ENCODE peak calls at places on chromosomes 13 and 19, in eight cellular contexts. One of them, this sample, is unnamed.

GRCh38 chr13:26518433-26519084 is 38.9 kb upstream of the WASF3 start:
- DNase-seq in stimulated activated CD8-positive, alpha-beta memory T cell treated with anti-CD3 and anti-CD28 coated beads, Interleukin-15, amount 100 ng/mL, for 24 hours: no peak
- DNase-seq in activated CD8-positive, alpha-beta memory T cell treated with anti-CD3 and anti-CD28 coated beads, Interleukin-2, amount 10 ng/mL, durations not matched to agents 7 days and 5 days: no peak
- DNase-seq in GF-D8: no peak
- DNase-seq in Daoy: no peak
- DNase-seq in cerebellum: no peak
- DNase-seq in CD4-positive, CD25-positive, alpha-beta regulatory T cell: no peak
- DNase-seq in NCI-H2171 treated with DMSO at 0.1 percent for 48 hours: peak; percentile 44
- DNase-seq in this sample: no peak

GRCh38 chr13:25276748-25277147 is 10.5 kb downstream of the MTMR6 start:
- DNase-seq in stimulated activated CD8-positive, alpha-beta memory T cell treated with anti-CD3 and anti-CD28 coated beads, Interleukin-15, amount 100 ng/mL, for 24 hours: no peak
- DNase-seq in activated CD8-positive, alpha-beta memory T cell treated with anti-CD3 and anti-CD28 coated beads, Interleukin-2, amount 10 ng/mL, durations not matched to agents 7 days and 5 days: no peak
- DNase-seq in GF-D8: no peak
- DNase-seq in Daoy: peak; percentile 14
- DNase-seq in cerebellum: no peak
- DNase-seq in CD4-positive, CD25-positive, alpha-beta regulatory T cell: peak; percentile 9
- DNase-seq in NCI-H2171 treated with DMSO at 0.1 percent for 48 hours: no peak
- DNase-seq in this sample: no peak

GRCh38 chr13:48448963-48449614 is 36.2 kb upstream of the LPAR6 start:
- DNase-seq in stimulated activated CD8-positive, alpha-beta memory T cell treated with anti-CD3 and anti-CD28 coated beads, Interleukin-15, amount 100 ng/mL, for 24 hours: no peak
- DNase-seq in activated CD8-positive, alpha-beta memory T cell treated with anti-CD3 and anti-CD28 coated beads, Interleukin-2, amount 10 ng/mL, durations not matched to agents 7 days and 5 days: peak; percentile 57
- DNase-seq in GF-D8: peak; percentile 54
- DNase-seq in Daoy: no peak
- DNase-seq in cerebellum: no peak
- DNase-seq in CD4-positive, CD25-positive, alpha-beta regulatory T cell: peak; percentile 63
- DNase-seq in NCI-H2171 treated with DMSO at 0.1 percent for 48 hours: no peak
- DNase-seq in this sample: no peak

GRCh38 chr13:106033634-106034033 is 501.8 kb downstream of the EFNB2 start:
- DNase-seq in stimulated activated CD8-positive, alpha-beta memory T cell treated with anti-CD3 and anti-CD28 coated beads, Interleukin-15, amount 100 ng/mL, for 24 hours: no peak
- DNase-seq in activated CD8-positive, alpha-beta memory T cell treated with anti-CD3 and anti-CD28 coated beads, Interleukin-2, amount 10 ng/mL, durations not matched to agents 7 days and 5 days: no peak
- DNase-seq in GF-D8: no peak
- DNase-seq in Daoy: peak; percentile 23
- DNase-seq in cerebellum: no peak
- DNase-seq in CD4-positive, CD25-positive, alpha-beta regulatory T cell: no peak
- DNase-seq in NCI-H2171 treated with DMSO at 0.1 percent for 48 hours: no peak
- DNase-seq in this sample: no peak

GRCh38 chr19:30684613-30685012 is 312.4 kb downstream of the ZNF536 start:
- DNase-seq in stimulated activated CD8-positive, alpha-beta memory T cell treated with anti-CD3 and anti-CD28 coated beads, Interleukin-15, amount 100 ng/mL, for 24 hours: no peak
- DNase-seq in activated CD8-positive, alpha-beta memory T cell treated with anti-CD3 and anti-CD28 coated beads, Interleukin-2, amount 10 ng/mL, durations not matched to agents 7 days and 5 days: no peak
- DNase-seq in GF-D8: no peak
- DNase-seq in Daoy: no peak
- DNase-seq in cerebellum: no peak
- DNase-seq in CD4-positive, CD25-positive, alpha-beta regulatory T cell: no peak
- DNase-seq in NCI-H2171 treated with DMSO at 0.1 percent for 48 hours: no peak
- DNase-seq in this sample: no peak

GRCh38 chr13:100302391-100302790 is 213.5 kb downstream of the PCCA start:
- DNase-seq in stimulated activated CD8-positive, alpha-beta memory T cell treated with anti-CD3 and anti-CD28 coated beads, Interleukin-15, amount 100 ng/mL, for 24 hours: no peak
- DNase-seq in activated CD8-positive, alpha-beta memory T cell treated with anti-CD3 and anti-CD28 coated beads, Interleukin-2, amount 10 ng/mL, durations not matched to agents 7 days and 5 days: no peak
- DNase-seq in GF-D8: no peak
- DNase-seq in Daoy: no peak
- DNase-seq in cerebellum: no peak
- DNase-seq in CD4-positive, CD25-positive, alpha-beta regulatory T cell: no peak
- DNase-seq in NCI-H2171 treated with DMSO at 0.1 percent for 48 hours: no peak
- DNase-seq in this sample: no peak

GRCh38 chr19:53942001-53942786 is 20.5 kb upstream of the CACNG8 start:
- DNase-seq in stimulated activated CD8-positive, alpha-beta memory T cell treated with anti-CD3 and anti-CD28 coated beads, Interleukin-15, amount 100 ng/mL, for 24 hours: no peak
- DNase-seq in activated CD8-positive, alpha-beta memory T cell treated with anti-CD3 and anti-CD28 coated beads, Interleukin-2, amount 10 ng/mL, durations not matched to agents 7 days and 5 days: no peak
- DNase-seq in GF-D8: no peak
- DNase-seq in Daoy: peak; percentile 67
- DNase-seq in cerebellum: peak; percentile 8
- DNase-seq in CD4-positive, CD25-positive, alpha-beta regulatory T cell: no peak
- DNase-seq in NCI-H2171 treated with DMSO at 0.1 percent for 48 hours: no peak
- DNase-seq in this sample: no peak

GRCh38 chr13:72431981-72432617 is 295.3 kb downstream of the MZT1 start:
- DNase-seq in stimulated activated CD8-positive, alpha-beta memory T cell treated with anti-CD3 and anti-CD28 coated beads, Interleukin-15, amount 100 ng/mL, for 24 hours: no peak
- DNase-seq in activated CD8-positive, alpha-beta memory T cell treated with anti-CD3 and anti-CD28 coated beads, Interleukin-2, amount 10 ng/mL, durations not matched to agents 7 days and 5 days: no peak
- DNase-seq in GF-D8: no peak
- DNase-seq in Daoy: no peak
- DNase-seq in cerebellum: no peak
- DNase-seq in CD4-positive, CD25-positive, alpha-beta regulatory T cell: no peak
- DNase-seq in NCI-H2171 treated with DMSO at 0.1 percent for 48 hours: peak; percentile 48
- DNase-seq in this sample: no peak

GRCh38 chr19:33429891-33430673 is 56.6 kb downstream of the CEBPG start:
- DNase-seq in stimulated activated CD8-positive, alpha-beta memory T cell treated with anti-CD3 and anti-CD28 coated beads, Interleukin-15, amount 100 ng/mL, for 24 hours: no peak
- DNase-seq in activated CD8-positive, alpha-beta memory T cell treated with anti-CD3 and anti-CD28 coated beads, Interleukin-2, amount 10 ng/mL, durations not matched to agents 7 days and 5 days: no peak
- DNase-seq in GF-D8: no peak
- DNase-seq in Daoy: no peak
- DNase-seq in cerebellum: peak; percentile 29
- DNase-seq in CD4-positive, CD25-positive, alpha-beta regulatory T cell: peak; percentile 69
- DNase-seq in NCI-H2171 treated with DMSO at 0.1 percent for 48 hours: peak; percentile 19
- DNase-seq in this sample: no peak

GRCh38 chr13:29924951-29925350 is 74.5 kb upstream of the UBL3 start:
- DNase-seq in stimulated activated CD8-positive, alpha-beta memory T cell treated with anti-CD3 and anti-CD28 coated beads, Interleukin-15, amount 100 ng/mL, for 24 hours: no peak
- DNase-seq in activated CD8-positive, alpha-beta memory T cell treated with anti-CD3 and anti-CD28 coated beads, Interleukin-2, amount 10 ng/mL, durations not matched to agents 7 days and 5 days: no peak
- DNase-seq in GF-D8: no peak
- DNase-seq in Daoy: no peak
- DNase-seq in cerebellum: no peak
- DNase-seq in CD4-positive, CD25-positive, alpha-beta regulatory T cell: no peak
- DNase-seq in NCI-H2171 treated with DMSO at 0.1 percent for 48 hours: no peak
- DNase-seq in this sample: no peak

GRCh38 chr19:40718774-40719391 is 2.0 kb downstream of the ITPKC start:
- DNase-seq in stimulated activated CD8-positive, alpha-beta memory T cell treated with anti-CD3 and anti-CD28 coated beads, Interleukin-15, amount 100 ng/mL, for 24 hours: no peak
- DNase-seq in activated CD8-positive, alpha-beta memory T cell treated with anti-CD3 and anti-CD28 coated beads, Interleukin-2, amount 10 ng/mL, durations not matched to agents 7 days and 5 days: no peak
- DNase-seq in GF-D8: no peak
- DNase-seq in Daoy: peak; percentile 63
- DNase-seq in cerebellum: peak; percentile 39
- DNase-seq in CD4-positive, CD25-positive, alpha-beta regulatory T cell: peak; percentile 15
- DNase-seq in NCI-H2171 treated with DMSO at 0.1 percent for 48 hours: peak; percentile 56
- DNase-seq in this sample: no peak

GRCh38 chr19:2047076-2047448 is 4.0 kb downstream of the MKNK2 start:
- DNase-seq in stimulated activated CD8-positive, alpha-beta memory T cell treated with anti-CD3 and anti-CD28 coated beads, Interleukin-15, amount 100 ng/mL, for 24 hours: no peak
- DNase-seq in activated CD8-positive, alpha-beta memory T cell treated with anti-CD3 and anti-CD28 coated beads, Interleukin-2, amount 10 ng/mL, durations not matched to agents 7 days and 5 days: no peak
- DNase-seq in GF-D8: no peak
- DNase-seq in Daoy: no peak
- DNase-seq in cerebellum: no peak
- DNase-seq in CD4-positive, CD25-positive, alpha-beta regulatory T cell: no peak
- DNase-seq in NCI-H2171 treated with DMSO at 0.1 percent for 48 hours: no peak
- DNase-seq in this sample: no peak

GRCh38 chr13:103283451-103283820 is 217.2 kb upstream of the SLC10A2 start:
- DNase-seq in stimulated activated CD8-positive, alpha-beta memory T cell treated with anti-CD3 and anti-CD28 coated beads, Interleukin-15, amount 100 ng/mL, for 24 hours: no peak
- DNase-seq in activated CD8-positive, alpha-beta memory T cell treated with anti-CD3 and anti-CD28 coated beads, Interleukin-2, amount 10 ng/mL, durations not matched to agents 7 days and 5 days: no peak
- DNase-seq in GF-D8: no peak
- DNase-seq in Daoy: no peak
- DNase-seq in cerebellum: no peak
- DNase-seq in CD4-positive, CD25-positive, alpha-beta regulatory T cell: no peak
- DNase-seq in NCI-H2171 treated with DMSO at 0.1 percent for 48 hours: no peak
- DNase-seq in this sample: no peak

GRCh38 chr13:62512194-62513141 is 1096.8 kb upstream of the PCDH20 start:
- DNase-seq in stimulated activated CD8-positive, alpha-beta memory T cell treated with anti-CD3 and anti-CD28 coated beads, Interleukin-15, amount 100 ng/mL, for 24 hours: no peak
- DNase-seq in activated CD8-positive, alpha-beta memory T cell treated with anti-CD3 and anti-CD28 coated beads, Interleukin-2, amount 10 ng/mL, durations not matched to agents 7 days and 5 days: no peak
- DNase-seq in GF-D8: no peak
- DNase-seq in Daoy: peak; percentile 7
- DNase-seq in cerebellum: peak; percentile 1
- DNase-seq in CD4-positive, CD25-positive, alpha-beta regulatory T cell: peak; percentile 16
- DNase-seq in NCI-H2171 treated with DMSO at 0.1 percent for 48 hours: peak; percentile 30
- DNase-seq in this sample: no peak

GRCh38 chr13:20610006-20610405 is 43.0 kb downstream of the IFT88 start:
- DNase-seq in stimulated activated CD8-positive, alpha-beta memory T cell treated with anti-CD3 and anti-CD28 coated beads, Interleukin-15, amount 100 ng/mL, for 24 hours: no peak
- DNase-seq in activated CD8-positive, alpha-beta memory T cell treated with anti-CD3 and anti-CD28 coated beads, Interleukin-2, amount 10 ng/mL, durations not matched to agents 7 days and 5 days: no peak
- DNase-seq in GF-D8: no peak
- DNase-seq in Daoy: no peak
- DNase-seq in cerebellum: no peak
- DNase-seq in CD4-positive, CD25-positive, alpha-beta regulatory T cell: no peak
- DNase-seq in NCI-H2171 treated with DMSO at 0.1 percent for 48 hours: no peak
- DNase-seq in this sample: no peak

GRCh38 chr13:20394506-20394905 is 131.2 kb downstream of the CRYL1 start:
- DNase-seq in stimulated activated CD8-positive, alpha-beta memory T cell treated with anti-CD3 and anti-CD28 coated beads, Interleukin-15, amount 100 ng/mL, for 24 hours: no peak
- DNase-seq in activated CD8-positive, alpha-beta memory T cell treated with anti-CD3 and anti-CD28 coated beads, Interleukin-2, amount 10 ng/mL, durations not matched to agents 7 days and 5 days: no peak
- DNase-seq in GF-D8: no peak
- DNase-seq in Daoy: no peak
- DNase-seq in cerebellum: no peak
- DNase-seq in CD4-positive, CD25-positive, alpha-beta regulatory T cell: no peak
- DNase-seq in NCI-H2171 treated with DMSO at 0.1 percent for 48 hours: no peak
- DNase-seq in this sample: no peak

GRCh38 chr13:62320129-62320724 is 904.6 kb upstream of the PCDH20 start:
- DNase-seq in stimulated activated CD8-positive, alpha-beta memory T cell treated with anti-CD3 and anti-CD28 coated beads, Interleukin-15, amount 100 ng/mL, for 24 hours: no peak
- DNase-seq in activated CD8-positive, alpha-beta memory T cell treated with anti-CD3 and anti-CD28 coated beads, Interleukin-2, amount 10 ng/mL, durations not matched to agents 7 days and 5 days: no peak
- DNase-seq in GF-D8: no peak
- DNase-seq in Daoy: peak; percentile 1
- DNase-seq in cerebellum: peak; percentile 8
- DNase-seq in CD4-positive, CD25-positive, alpha-beta regulatory T cell: peak; percentile 0
- DNase-seq in NCI-H2171 treated with DMSO at 0.1 percent for 48 hours: peak; percentile 50
- DNase-seq in this sample: no peak

GRCh38 chr19:38264486-38265212 is at the start of gene SPINT2:
- DNase-seq in stimulated activated CD8-positive, alpha-beta memory T cell treated with anti-CD3 and anti-CD28 coated beads, Interleukin-15, amount 100 ng/mL, for 24 hours: peak; percentile 26
- DNase-seq in activated CD8-positive, alpha-beta memory T cell treated with anti-CD3 and anti-CD28 coated beads, Interleukin-2, amount 10 ng/mL, durations not matched to agents 7 days and 5 days: peak; percentile 43
- DNase-seq in GF-D8: peak; percentile 38
- DNase-seq in Daoy: no peak
- DNase-seq in cerebellum: no peak
- DNase-seq in CD4-positive, CD25-positive, alpha-beta regulatory T cell: no peak
- DNase-seq in NCI-H2171 treated with DMSO at 0.1 percent for 48 hours: peak; percentile 96
- DNase-seq in this sample: no peak

GRCh38 chr13:109743706-109744453 is 42.5 kb downstream of the IRS2 start:
- DNase-seq in stimulated activated CD8-positive, alpha-beta memory T cell treated with anti-CD3 and anti-CD28 coated beads, Interleukin-15, amount 100 ng/mL, for 24 hours: no peak
- DNase-seq in activated CD8-positive, alpha-beta memory T cell treated with anti-CD3 and anti-CD28 coated beads, Interleukin-2, amount 10 ng/mL, durations not matched to agents 7 days and 5 days: peak; percentile 51
- DNase-seq in GF-D8: peak; percentile 27
- DNase-seq in Daoy: peak; percentile 66
- DNase-seq in cerebellum: peak; percentile 26
- DNase-seq in CD4-positive, CD25-positive, alpha-beta regulatory T cell: peak; percentile 57
- DNase-seq in NCI-H2171 treated with DMSO at 0.1 percent for 48 hours: peak; percentile 87
- DNase-seq in this sample: peak; percentile 36

GRCh38 chr19:38252935-38253691 is 3.1 kb downstream of the PPP1R14A start:
- DNase-seq in stimulated activated CD8-positive, alpha-beta memory T cell treated with anti-CD3 and anti-CD28 coated beads, Interleukin-15, amount 100 ng/mL, for 24 hours: no peak
- DNase-seq in activated CD8-positive, alpha-beta memory T cell treated with anti-CD3 and anti-CD28 coated beads, Interleukin-2, amount 10 ng/mL, durations not matched to agents 7 days and 5 days: no peak
- DNase-seq in GF-D8: no peak
- DNase-seq in Daoy: no peak
- DNase-seq in cerebellum: no peak
- DNase-seq in CD4-positive, CD25-positive, alpha-beta regulatory T cell: no peak
- DNase-seq in NCI-H2171 treated with DMSO at 0.1 percent for 48 hours: peak; percentile 81
- DNase-seq in this sample: no peak

GRCh38 chr13:20197361-20197834 is 4.7 kb upstream of the GJB2 start:
- DNase-seq in stimulated activated CD8-positive, alpha-beta memory T cell treated with anti-CD3 and anti-CD28 coated beads, Interleukin-15, amount 100 ng/mL, for 24 hours: no peak
- DNase-seq in activated CD8-positive, alpha-beta memory T cell treated with anti-CD3 and anti-CD28 coated beads, Interleukin-2, amount 10 ng/mL, durations not matched to agents 7 days and 5 days: no peak
- DNase-seq in GF-D8: peak; percentile 41
- DNase-seq in Daoy: peak; percentile 39
- DNase-seq in cerebellum: peak; percentile 40
- DNase-seq in CD4-positive, CD25-positive, alpha-beta regulatory T cell: peak; percentile 75
- DNase-seq in NCI-H2171 treated with DMSO at 0.1 percent for 48 hours: peak; percentile 25
- DNase-seq in this sample: no peak

GRCh38 chr19:10346509-10346908 is 7.1 kb upstream of the ICAM3 start:
- DNase-seq in stimulated activated CD8-positive, alpha-beta memory T cell treated with anti-CD3 and anti-CD28 coated beads, Interleukin-15, amount 100 ng/mL, for 24 hours: no peak
- DNase-seq in activated CD8-positive, alpha-beta memory T cell treated with anti-CD3 and anti-CD28 coated beads, Interleukin-2, amount 10 ng/mL, durations not matched to agents 7 days and 5 days: no peak
- DNase-seq in GF-D8: peak; percentile 79
- DNase-seq in Daoy: no peak
- DNase-seq in cerebellum: no peak
- DNase-seq in CD4-positive, CD25-positive, alpha-beta regulatory T cell: no peak
- DNase-seq in NCI-H2171 treated with DMSO at 0.1 percent for 48 hours: no peak
- DNase-seq in this sample: no peak

GRCh38 chr13:114042066-114042815 is 68.4 kb upstream of the C13orf46 start:
- DNase-seq in stimulated activated CD8-positive, alpha-beta memory T cell treated with anti-CD3 and anti-CD28 coated beads, Interleukin-15, amount 100 ng/mL, for 24 hours: no peak
- DNase-seq in activated CD8-positive, alpha-beta memory T cell treated with anti-CD3 and anti-CD28 coated beads, Interleukin-2, amount 10 ng/mL, durations not matched to agents 7 days and 5 days: no peak
- DNase-seq in GF-D8: no peak
- DNase-seq in Daoy: no peak
- DNase-seq in cerebellum: no peak
- DNase-seq in CD4-positive, CD25-positive, alpha-beta regulatory T cell: no peak
- DNase-seq in NCI-H2171 treated with DMSO at 0.1 percent for 48 hours: no peak
- DNase-seq in this sample: no peak

GRCh38 chr19:10404888-10405808 is 1.8 kb upstream of the CDC37 start:
- DNase-seq in stimulated activated CD8-positive, alpha-beta memory T cell treated with anti-CD3 and anti-CD28 coated beads, Interleukin-15, amount 100 ng/mL, for 24 hours: no peak
- DNase-seq in activated CD8-positive, alpha-beta memory T cell treated with anti-CD3 and anti-CD28 coated beads, Interleukin-2, amount 10 ng/mL, durations not matched to agents 7 days and 5 days: peak; percentile 89
- DNase-seq in GF-D8: no peak
- DNase-seq in Daoy: no peak
- DNase-seq in cerebellum: no peak
- DNase-seq in CD4-positive, CD25-positive, alpha-beta regulatory T cell: peak; percentile 75
- DNase-seq in NCI-H2171 treated with DMSO at 0.1 percent for 48 hours: no peak
- DNase-seq in this sample: no peak

GRCh38 chr19:45473366-45474190 is 5.8 kb downstream of the FOSB start:
- DNase-seq in stimulated activated CD8-positive, alpha-beta memory T cell treated with anti-CD3 and anti-CD28 coated beads, Interleukin-15, amount 100 ng/mL, for 24 hours: no peak
- DNase-seq in activated CD8-positive, alpha-beta memory T cell treated with anti-CD3 and anti-CD28 coated beads, Interleukin-2, amount 10 ng/mL, durations not matched to agents 7 days and 5 days: no peak
- DNase-seq in GF-D8: no peak
- DNase-seq in Daoy: no peak
- DNase-seq in cerebellum: no peak
- DNase-seq in CD4-positive, CD25-positive, alpha-beta regulatory T cell: no peak
- DNase-seq in NCI-H2171 treated with DMSO at 0.1 percent for 48 hours: no peak
- DNase-seq in this sample: no peak

GRCh38 chr13:102911336-102911735 is 65.5 kb downstream of the ERCC5 start:
- DNase-seq in stimulated activated CD8-positive, alpha-beta memory T cell treated with anti-CD3 and anti-CD28 coated beads, Interleukin-15, amount 100 ng/mL, for 24 hours: no peak
- DNase-seq in activated CD8-positive, alpha-beta memory T cell treated with anti-CD3 and anti-CD28 coated beads, Interleukin-2, amount 10 ng/mL, durations not matched to agents 7 days and 5 days: no peak
- DNase-seq in GF-D8: no peak
- DNase-seq in Daoy: no peak
- DNase-seq in cerebellum: no peak
- DNase-seq in CD4-positive, CD25-positive, alpha-beta regulatory T cell: no peak
- DNase-seq in NCI-H2171 treated with DMSO at 0.1 percent for 48 hours: no peak
- DNase-seq in this sample: no peak

GRCh38 chr19:539429-540030 is 4.3 kb upstream of the GZMM start:
- DNase-seq in stimulated activated CD8-positive, alpha-beta memory T cell treated with anti-CD3 and anti-CD28 coated beads, Interleukin-15, amount 100 ng/mL, for 24 hours: no peak
- DNase-seq in activated CD8-positive, alpha-beta memory T cell treated with anti-CD3 and anti-CD28 coated beads, Interleukin-2, amount 10 ng/mL, durations not matched to agents 7 days and 5 days: no peak
- DNase-seq in GF-D8: no peak
- DNase-seq in Daoy: no peak
- DNase-seq in cerebellum: no peak
- DNase-seq in CD4-positive, CD25-positive, alpha-beta regulatory T cell: no peak
- DNase-seq in NCI-H2171 treated with DMSO at 0.1 percent for 48 hours: no peak
- DNase-seq in this sample: no peak

GRCh38 chr19:15467734-15468214 is 3.4 kb upstream of the RASAL3 start:
- DNase-seq in stimulated activated CD8-positive, alpha-beta memory T cell treated with anti-CD3 and anti-CD28 coated beads, Interleukin-15, amount 100 ng/mL, for 24 hours: no peak
- DNase-seq in activated CD8-positive, alpha-beta memory T cell treated with anti-CD3 and anti-CD28 coated beads, Interleukin-2, amount 10 ng/mL, durations not matched to agents 7 days and 5 days: no peak
- DNase-seq in GF-D8: no peak
- DNase-seq in Daoy: no peak
- DNase-seq in cerebellum: no peak
- DNase-seq in CD4-positive, CD25-positive, alpha-beta regulatory T cell: no peak
- DNase-seq in NCI-H2171 treated with DMSO at 0.1 percent for 48 hours: no peak
- DNase-seq in this sample: no peak

GRCh38 chr19:49749055-49749716 is 13.9 kb downstream of the TSKS start:
- DNase-seq in stimulated activated CD8-positive, alpha-beta memory T cell treated with anti-CD3 and anti-CD28 coated beads, Interleukin-15, amount 100 ng/mL, for 24 hours: no peak
- DNase-seq in activated CD8-positive, alpha-beta memory T cell treated with anti-CD3 and anti-CD28 coated beads, Interleukin-2, amount 10 ng/mL, durations not matched to agents 7 days and 5 days: no peak
- DNase-seq in GF-D8: no peak
- DNase-seq in Daoy: no peak
- DNase-seq in cerebellum: peak; percentile 27
- DNase-seq in CD4-positive, CD25-positive, alpha-beta regulatory T cell: no peak
- DNase-seq in NCI-H2171 treated with DMSO at 0.1 percent for 48 hours: no peak
- DNase-seq in this sample: no peak

GRCh38 chr13:53276265-53276664 is 247.7 kb downstream of the OLFM4 start:
- DNase-seq in stimulated activated CD8-positive, alpha-beta memory T cell treated with anti-CD3 and anti-CD28 coated beads, Interleukin-15, amount 100 ng/mL, for 24 hours: no peak
- DNase-seq in activated CD8-positive, alpha-beta memory T cell treated with anti-CD3 and anti-CD28 coated beads, Interleukin-2, amount 10 ng/mL, durations not matched to agents 7 days and 5 days: no peak
- DNase-seq in GF-D8: no peak
- DNase-seq in Daoy: no peak
- DNase-seq in cerebellum: no peak
- DNase-seq in CD4-positive, CD25-positive, alpha-beta regulatory T cell: no peak
- DNase-seq in NCI-H2171 treated with DMSO at 0.1 percent for 48 hours: no peak
- DNase-seq in this sample: no peak

GRCh38 chr13:50691176-50691681 is 152.3 kb downstream of the DLEU7 start:
- DNase-seq in stimulated activated CD8-positive, alpha-beta memory T cell treated with anti-CD3 and anti-CD28 coated beads, Interleukin-15, amount 100 ng/mL, for 24 hours: no peak
- DNase-seq in activated CD8-positive, alpha-beta memory T cell treated with anti-CD3 and anti-CD28 coated beads, Interleukin-2, amount 10 ng/mL, durations not matched to agents 7 days and 5 days: no peak
- DNase-seq in GF-D8: no peak
- DNase-seq in Daoy: no peak
- DNase-seq in cerebellum: no peak
- DNase-seq in CD4-positive, CD25-positive, alpha-beta regulatory T cell: no peak
- DNase-seq in NCI-H2171 treated with DMSO at 0.1 percent for 48 hours: no peak
- DNase-seq in this sample: no peak

GRCh38 chr13:59643906-59644626 is 519.7 kb downstream of the DIAPH3 start:
- DNase-seq in stimulated activated CD8-positive, alpha-beta memory T cell treated with anti-CD3 and anti-CD28 coated beads, Interleukin-15, amount 100 ng/mL, for 24 hours: no peak
- DNase-seq in activated CD8-positive, alpha-beta memory T cell treated with anti-CD3 and anti-CD28 coated beads, Interleukin-2, amount 10 ng/mL, durations not matched to agents 7 days and 5 days: no peak
- DNase-seq in GF-D8: no peak
- DNase-seq in Daoy: no peak
- DNase-seq in cerebellum: no peak
- DNase-seq in CD4-positive, CD25-positive, alpha-beta regulatory T cell: no peak
- DNase-seq in NCI-H2171 treated with DMSO at 0.1 percent for 48 hours: no peak
- DNase-seq in this sample: no peak

This sample was measured in D721Med.